ENCODE peak calls at places on chromosome 16, in eight cellular contexts. One of them, this sample, is unnamed. For H3K4me1, the result is how much of the 10 kb centered on the place peaks cover.

GRCh38 chr16:85861095-85861825 is 37.7 kb upstream of the IRF8 start:
- DNase-seq in CD8-positive, alpha-beta T cell: peak
- DNase-seq in colonic mucosa: peak
- DNase-seq in heart left ventricle: no peak
- DNase-seq in adrenal gland: no peak
- DNase-seq in gastrocnemius medialis: no peak
- DNase-seq in HCT116: no peak
- DNase-seq in H9: no peak
- DNase-seq in this sample: no peak

GRCh38 chr16:18782697-18783429 is 7.3 kb downstream of the RPS15A start:
- DNase-seq in CD8-positive, alpha-beta T cell: no peak
- DNase-seq in colonic mucosa: no peak
- DNase-seq in heart left ventricle: no peak
- DNase-seq in adrenal gland: no peak
- DNase-seq in gastrocnemius medialis: no peak
- DNase-seq in HCT116: no peak
- DNase-seq in H9: no peak
- DNase-seq in this sample: no peak

GRCh38 chr16:80725566-80726162 is 78.7 kb downstream of the CDYL2 start:
- DNase-seq in CD8-positive, alpha-beta T cell: no peak
- DNase-seq in colonic mucosa: no peak
- DNase-seq in heart left ventricle: no peak
- DNase-seq in adrenal gland: no peak
- DNase-seq in gastrocnemius medialis: no peak
- DNase-seq in HCT116: no peak
- DNase-seq in H9: no peak
- DNase-seq in this sample: no peak

GRCh38 chr16:69141014-69141413 is 8.6 kb downstream of the UTP4 start:
- DNase-seq in CD8-positive, alpha-beta T cell: no peak
- DNase-seq in colonic mucosa: no peak
- DNase-seq in heart left ventricle: no peak
- DNase-seq in adrenal gland: no peak
- DNase-seq in gastrocnemius medialis: no peak
- DNase-seq in HCT116: no peak
- DNase-seq in H9: no peak
- DNase-seq in this sample: no peak

GRCh38 chr16:13919330-13919682 is 648 bp upstream of the ERCC4 start:
- DNase-seq in CD8-positive, alpha-beta T cell: no peak
- DNase-seq in colonic mucosa: peak
- DNase-seq in heart left ventricle: no peak
- DNase-seq in adrenal gland: peak
- DNase-seq in gastrocnemius medialis: no peak
- DNase-seq in HCT116: peak
- DNase-seq in H9: no peak
- DNase-seq in this sample: no peak

GRCh38 chr16:31118223-31119155 is 1.0 kb downstream of the KAT8 start:
- DNase-seq in CD8-positive, alpha-beta T cell: no peak
- DNase-seq in colonic mucosa: no peak
- DNase-seq in heart left ventricle: no peak
- DNase-seq in adrenal gland: peak
- DNase-seq in gastrocnemius medialis: no peak
- DNase-seq in HCT116: no peak
- DNase-seq in H9: no peak
- DNase-seq in this sample: no peak

GRCh38 chr16:20300312-20301097 is 26.8 kb downstream of the GP2 start:
- DNase-seq in CD8-positive, alpha-beta T cell: no peak
- DNase-seq in colonic mucosa: peak
- DNase-seq in heart left ventricle: no peak
- DNase-seq in adrenal gland: peak
- DNase-seq in gastrocnemius medialis: no peak
- DNase-seq in HCT116: peak
- DNase-seq in H9: peak
- DNase-seq in this sample: no peak

GRCh38 chr16:11231367-11231970 is 24.5 kb downstream of the SOCS1 start:
- DNase-seq in CD8-positive, alpha-beta T cell: no peak
- DNase-seq in colonic mucosa: no peak
- DNase-seq in heart left ventricle: no peak
- DNase-seq in adrenal gland: peak
- DNase-seq in gastrocnemius medialis: no peak
- DNase-seq in HCT116: no peak
- DNase-seq in H9: no peak
- DNase-seq in this sample: no peak

GRCh38 chr16:57166951-57167350 is 18.9 kb downstream of the PSME3IP1 start:
- DNase-seq in CD8-positive, alpha-beta T cell: no peak
- DNase-seq in colonic mucosa: no peak
- DNase-seq in heart left ventricle: peak
- DNase-seq in adrenal gland: no peak
- DNase-seq in gastrocnemius medialis: no peak
- DNase-seq in HCT116: no peak
- DNase-seq in H9: no peak
- DNase-seq in this sample: no peak

GRCh38 chr16:31484491-31485171 is 1.7 kb downstream of the SLC5A2 start:
- DNase-seq in CD8-positive, alpha-beta T cell: no peak
- DNase-seq in colonic mucosa: peak
- DNase-seq in heart left ventricle: no peak
- DNase-seq in adrenal gland: no peak
- DNase-seq in gastrocnemius medialis: no peak
- DNase-seq in HCT116: no peak
- DNase-seq in H9: peak
- DNase-seq in this sample: peak

GRCh38 chr16:31072540-31073072 is 1.4 kb downstream of the ZNF668 start:
- DNase-seq in CD8-positive, alpha-beta T cell: no peak
- DNase-seq in colonic mucosa: peak
- DNase-seq in heart left ventricle: no peak
- DNase-seq in adrenal gland: no peak
- DNase-seq in gastrocnemius medialis: no peak
- DNase-seq in HCT116: no peak
- DNase-seq in H9: no peak
- DNase-seq in this sample: no peak

GRCh38 chr16:89037261-89038152 is 56.1 kb upstream of the ACSF3 start:
- DNase-seq in CD8-positive, alpha-beta T cell: no peak
- DNase-seq in colonic mucosa: no peak
- DNase-seq in heart left ventricle: peak
- DNase-seq in adrenal gland: peak
- DNase-seq in gastrocnemius medialis: no peak
- DNase-seq in HCT116: no peak
- DNase-seq in H9: peak
- DNase-seq in this sample: peak

GRCh38 chr16:89841275-89841674 is 13.0 kb downstream of the SPIRE2 start:
- DNase-seq in CD8-positive, alpha-beta T cell: peak
- DNase-seq in colonic mucosa: no peak
- DNase-seq in heart left ventricle: peak
- DNase-seq in adrenal gland: no peak
- DNase-seq in gastrocnemius medialis: no peak
- DNase-seq in HCT116: no peak
- DNase-seq in H9: no peak
- DNase-seq in this sample: no peak

GRCh38 chr16:58331024-58331707 is 36.3 kb upstream of the PRSS54 start:
- DNase-seq in CD8-positive, alpha-beta T cell: no peak
- DNase-seq in colonic mucosa: no peak
- DNase-seq in heart left ventricle: no peak
- DNase-seq in adrenal gland: no peak
- DNase-seq in gastrocnemius medialis: no peak
- DNase-seq in HCT116: no peak
- DNase-seq in H9: peak
- DNase-seq in this sample: no peak

GRCh38 chr16:60181542-60181941 is 1447.4 kb upstream of the GOT2 start:
- DNase-seq in CD8-positive, alpha-beta T cell: no peak
- DNase-seq in colonic mucosa: no peak
- DNase-seq in heart left ventricle: no peak
- DNase-seq in adrenal gland: no peak
- DNase-seq in gastrocnemius medialis: no peak
- DNase-seq in HCT116: no peak
- DNase-seq in H9: no peak
- DNase-seq in this sample: no peak

GRCh38 chr16:29674188-29674587 is 4.8 kb upstream of the QPRT start:
- DNase-seq in CD8-positive, alpha-beta T cell: no peak
- DNase-seq in colonic mucosa: peak
- DNase-seq in heart left ventricle: peak
- DNase-seq in adrenal gland: peak
- DNase-seq in gastrocnemius medialis: no peak
- DNase-seq in HCT116: no peak
- DNase-seq in H9: no peak
- DNase-seq in this sample: peak

GRCh38 chr16:57675752-57676623 is 7.9 kb downstream of the ADGRG3 start:
- DNase-seq in CD8-positive, alpha-beta T cell: no peak
- DNase-seq in colonic mucosa: no peak
- DNase-seq in heart left ventricle: peak
- DNase-seq in adrenal gland: no peak
- DNase-seq in gastrocnemius medialis: no peak
- DNase-seq in HCT116: no peak
- DNase-seq in H9: peak
- DNase-seq in this sample: no peak

GRCh38 chr16:56923481-56923880 is 8.5 kb upstream of the HERPUD1 start:
- DNase-seq in CD8-positive, alpha-beta T cell: no peak
- DNase-seq in colonic mucosa: no peak
- DNase-seq in heart left ventricle: no peak
- DNase-seq in adrenal gland: no peak
- DNase-seq in gastrocnemius medialis: no peak
- DNase-seq in HCT116: no peak
- DNase-seq in H9: no peak
- DNase-seq in this sample: no peak

DNA sequence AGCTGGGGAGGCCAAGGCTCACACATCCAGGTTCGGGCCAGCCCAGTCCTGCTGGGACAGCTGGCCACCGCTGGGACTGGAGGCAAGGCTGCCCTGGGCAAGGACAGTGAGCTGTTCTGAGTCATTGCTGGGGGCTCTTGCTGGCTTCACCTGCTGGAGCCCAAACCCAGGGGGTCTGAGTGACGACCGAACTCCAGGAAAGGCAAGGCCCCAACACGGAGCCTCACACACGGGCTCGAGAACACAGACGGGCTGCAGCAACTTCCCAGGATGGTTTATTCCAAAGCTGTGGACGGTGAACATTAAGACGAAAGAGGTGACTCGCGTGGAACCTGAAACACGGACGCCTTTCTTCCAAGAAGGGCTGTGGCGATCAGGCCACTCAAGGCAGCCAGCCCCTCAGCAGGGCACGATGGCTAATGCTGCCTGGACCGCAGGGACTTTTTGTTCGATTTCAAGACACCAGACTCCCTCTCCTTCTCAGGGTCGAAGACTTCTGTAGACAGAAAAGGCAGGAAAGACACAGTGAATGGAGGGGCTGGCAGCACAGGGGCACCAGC is 21.5 kb downstream of the KDM8 start:
- DNase-seq in CD8-positive, alpha-beta T cell: no peak
- DNase-seq in colonic mucosa: no peak
- DNase-seq in heart left ventricle: peak
- DNase-seq in adrenal gland: no peak
- DNase-seq in gastrocnemius medialis: no peak
- DNase-seq in HCT116: no peak
- DNase-seq in H9: no peak
- DNase-seq in this sample: no peak
- H3K4me1 ChIP-seq in CD8-positive, alpha-beta T cell: under half
- H3K4me1 ChIP-seq in colonic mucosa: under half
- H3K4me1 ChIP-seq in heart left ventricle: under half
- H3K4me1 ChIP-seq in adrenal gland: under half
- H3K4me1 ChIP-seq in gastrocnemius medialis: under half
- H3K4me1 ChIP-seq in HCT116: under half
- H3K4me1 ChIP-seq in H9: under half
- H3K4me1 ChIP-seq in this sample: under half

GRCh38 chr16:9113707-9114106 is 22.3 kb downstream of the HAPSTR1 start:
- DNase-seq in CD8-positive, alpha-beta T cell: no peak
- DNase-seq in colonic mucosa: no peak
- DNase-seq in heart left ventricle: no peak
- DNase-seq in adrenal gland: no peak
- DNase-seq in gastrocnemius medialis: no peak
- DNase-seq in HCT116: no peak
- DNase-seq in H9: no peak
- DNase-seq in this sample: no peak

GRCh38 chr16:9112166-9112843 is 20.9 kb downstream of the HAPSTR1 start:
- DNase-seq in CD8-positive, alpha-beta T cell: no peak
- DNase-seq in colonic mucosa: no peak
- DNase-seq in heart left ventricle: no peak
- DNase-seq in adrenal gland: no peak
- DNase-seq in gastrocnemius medialis: no peak
- DNase-seq in HCT116: no peak
- DNase-seq in H9: no peak
- DNase-seq in this sample: no peak

GRCh38 chr16:9114112-9114511 is 22.7 kb downstream of the HAPSTR1 start:
- DNase-seq in CD8-positive, alpha-beta T cell: no peak
- DNase-seq in colonic mucosa: no peak
- DNase-seq in heart left ventricle: no peak
- DNase-seq in adrenal gland: no peak
- DNase-seq in gastrocnemius medialis: no peak
- DNase-seq in HCT116: no peak
- DNase-seq in H9: no peak
- DNase-seq in this sample: no peak

GRCh38 chr16:9114842-9115241 is 23.4 kb downstream of the HAPSTR1 start:
- DNase-seq in CD8-positive, alpha-beta T cell: no peak
- DNase-seq in colonic mucosa: no peak
- DNase-seq in heart left ventricle: no peak
- DNase-seq in adrenal gland: no peak
- DNase-seq in gastrocnemius medialis: no peak
- DNase-seq in HCT116: no peak
- DNase-seq in H9: no peak
- DNase-seq in this sample: no peak

GRCh38 chr16:9112844-9113186 is 21.4 kb downstream of the HAPSTR1 start:
- DNase-seq in CD8-positive, alpha-beta T cell: no peak
- DNase-seq in colonic mucosa: no peak
- DNase-seq in heart left ventricle: no peak
- DNase-seq in adrenal gland: no peak
- DNase-seq in gastrocnemius medialis: no peak
- DNase-seq in HCT116: no peak
- DNase-seq in H9: no peak
- DNase-seq in this sample: no peak
- H3K27ac ChIP-seq in CD8-positive, alpha-beta T cell: no peak
- H3K27ac ChIP-seq in colonic mucosa: no peak
- H3K27ac ChIP-seq in heart left ventricle: no peak
- H3K27ac ChIP-seq in adrenal gland: no peak
- H3K27ac ChIP-seq in gastrocnemius medialis: no peak
- H3K27ac ChIP-seq in HCT116: no peak
- H3K27ac ChIP-seq in H9: no peak
- H3K27ac ChIP-seq in this sample: no peak

DNA sequence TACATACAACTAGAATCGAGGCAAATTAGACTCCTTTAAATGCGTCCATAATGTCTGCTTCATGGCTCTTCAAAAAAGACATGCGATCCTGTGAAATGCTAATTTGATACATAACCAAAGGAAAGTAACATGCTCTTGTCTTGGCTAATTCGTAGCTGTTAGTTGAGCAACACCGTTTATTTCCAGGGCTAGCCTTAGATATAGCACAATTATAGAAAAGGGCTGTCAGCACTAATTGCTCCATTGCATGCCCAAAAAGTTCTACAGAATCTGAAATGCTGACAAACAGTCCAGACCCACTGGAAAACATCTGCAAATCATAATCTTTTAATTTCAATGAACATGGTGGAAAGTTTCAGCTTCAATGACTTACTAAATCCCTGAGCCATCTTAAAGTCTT is 43.0 kb upstream of the NUDT7 start:
- DNase-seq in CD8-positive, alpha-beta T cell: no peak
- DNase-seq in colonic mucosa: no peak
- DNase-seq in heart left ventricle: no peak
- DNase-seq in adrenal gland: no peak
- DNase-seq in gastrocnemius medialis: no peak
- DNase-seq in HCT116: no peak
- DNase-seq in H9: no peak
- DNase-seq in this sample: no peak
- H3K4me1 ChIP-seq in CD8-positive, alpha-beta T cell: under half
- H3K4me1 ChIP-seq in colonic mucosa: under half
- H3K4me1 ChIP-seq in heart left ventricle: under half
- H3K4me1 ChIP-seq in adrenal gland: under half
- H3K4me1 ChIP-seq in gastrocnemius medialis: under half
- H3K4me1 ChIP-seq in HCT116: under half
- H3K4me1 ChIP-seq in H9: under half
- H3K4me1 ChIP-seq in this sample: under half

GRCh38 chr16:15518412-15519351 is 84.3 kb downstream of the BMERB1 start:
- DNase-seq in CD8-positive, alpha-beta T cell: no peak
- DNase-seq in colonic mucosa: no peak
- DNase-seq in heart left ventricle: peak
- DNase-seq in adrenal gland: peak
- DNase-seq in gastrocnemius medialis: peak
- DNase-seq in HCT116: no peak
- DNase-seq in H9: no peak
- DNase-seq in this sample: peak
- H3K27ac ChIP-seq in CD8-positive, alpha-beta T cell: no peak
- H3K27ac ChIP-seq in colonic mucosa: no peak
- H3K27ac ChIP-seq in heart left ventricle: no peak
- H3K27ac ChIP-seq in adrenal gland: no peak
- H3K27ac ChIP-seq in gastrocnemius medialis: peak
- H3K27ac ChIP-seq in HCT116: no peak
- H3K27ac ChIP-seq in H9: no peak
- H3K27ac ChIP-seq in this sample: peak

This sample was measured in right cardiac atrium.